ENCODE peak calls at places on chromosomes 13 and 19, in five cellular contexts. One of them, this sample, is unnamed.

GRCh38 chr13:106986687-106987434 is 418.9 kb upstream of the ARGLU1 start:
- DNase-seq in uterus: no peak
- DNase-seq in tibial nerve: no peak
- DNase-seq in heart left ventricle: no peak
- DNase-seq in GM12892: no peak
- DNase-seq in this sample: no peak

GRCh38 chr19:32104465-32105235 is 240.8 kb upstream of the ZNF507 start:
- DNase-seq in GM12892: no peak
- DNase-seq in tibial nerve: no peak
- DNase-seq in heart left ventricle: no peak
- DNase-seq in uterus: peak; percentile 39
- DNase-seq in this sample: no peak

GRCh38 chr19:13020002-13020414 is 24.7 kb downstream of the NFIX start:
- DNase-seq in GM12892: no peak
- DNase-seq in heart left ventricle: no peak
- DNase-seq in tibial nerve: no peak
- DNase-seq in uterus: no peak
- DNase-seq in this sample: no peak

GRCh38 chr19:13117176-13117771 is 734 bp upstream of the TRMT1 start:
- DNase-seq in uterus: no peak
- DNase-seq in GM12892: no peak
- DNase-seq in heart left ventricle: no peak
- DNase-seq in tibial nerve: no peak
- DNase-seq in this sample: no peak

GRCh38 chr13:44396963-44397580 is 23.4 kb downstream of the SERP2 start:
- DNase-seq in GM12892: no peak
- DNase-seq in tibial nerve: no peak
- DNase-seq in uterus: peak; percentile 61
- DNase-seq in heart left ventricle: peak; percentile 62
- DNase-seq in this sample: peak; percentile 76

GRCh38 chr19:7500811-7501450 is 12.1 kb upstream of the PEX11G start:
- DNase-seq in GM12892: no peak
- DNase-seq in tibial nerve: no peak
- DNase-seq in heart left ventricle: no peak
- DNase-seq in uterus: no peak
- DNase-seq in this sample: peak; percentile 79

GRCh38 chr19:4709440-4710280 is 14.0 kb downstream of the DPP9 start:
- DNase-seq in uterus: no peak
- DNase-seq in GM12892: no peak
- DNase-seq in heart left ventricle: no peak
- DNase-seq in tibial nerve: no peak
- DNase-seq in this sample: no peak

GRCh38 chr19:49766938-49767315 is at the start of gene AP2A1:
- DNase-seq in tibial nerve: no peak
- DNase-seq in GM12892: no peak
- DNase-seq in uterus: no peak
- DNase-seq in heart left ventricle: no peak
- DNase-seq in this sample: no peak

GRCh38 chr13:77918391-77919261 is at the start of gene EDNRB:
- DNase-seq in GM12892: peak; percentile 23
- DNase-seq in tibial nerve: peak; percentile 43
- DNase-seq in heart left ventricle: peak; percentile 56
- DNase-seq in uterus: peak; percentile 35
- DNase-seq in this sample: peak; percentile 19

GRCh38 chr13:99992912-99993311 is 11.3 kb downstream of the ZIC2 start:
- DNase-seq in tibial nerve: no peak
- DNase-seq in heart left ventricle: no peak
- DNase-seq in GM12892: no peak
- DNase-seq in uterus: no peak
- DNase-seq in this sample: no peak

GRCh38 chr19:29615891-29616425 is 9.9 kb downstream of the POP4 start:
- DNase-seq in GM12892: no peak
- DNase-seq in uterus: no peak
- DNase-seq in heart left ventricle: peak; percentile 19
- DNase-seq in tibial nerve: no peak
- DNase-seq in this sample: no peak

GRCh38 chr13:102951808-102952207 is 106.0 kb downstream of the ERCC5 start:
- DNase-seq in uterus: no peak
- DNase-seq in GM12892: no peak
- DNase-seq in heart left ventricle: peak; percentile 24
- DNase-seq in tibial nerve: no peak
- DNase-seq in this sample: no peak

GRCh38 chr13:99314640-99315176 is 7.5 kb upstream of the GPR183 start:
- DNase-seq in uterus: no peak
- DNase-seq in GM12892: no peak
- DNase-seq in heart left ventricle: no peak
- DNase-seq in tibial nerve: no peak
- DNase-seq in this sample: no peak

GRCh38 chr19:56670961-56671612 is 470 bp downstream of the ZNF835 start:
- DNase-seq in uterus: no peak
- DNase-seq in GM12892: no peak
- DNase-seq in heart left ventricle: peak; percentile 42
- DNase-seq in tibial nerve: no peak
- DNase-seq in this sample: no peak

GRCh38 chr19:12703056-12703455 is 6.6 kb upstream of the FBXW9 start:
- DNase-seq in tibial nerve: no peak
- DNase-seq in uterus: no peak
- DNase-seq in GM12892: no peak
- DNase-seq in heart left ventricle: no peak
- DNase-seq in this sample: peak; percentile 77

GRCh38 chr13:106118996-106119395 is 416.5 kb downstream of the EFNB2 start:
- DNase-seq in uterus: no peak
- DNase-seq in tibial nerve: no peak
- DNase-seq in GM12892: no peak
- DNase-seq in heart left ventricle: no peak
- DNase-seq in this sample: no peak

GRCh38 chr19:33622505-33622808 is 704 bp downstream of the CHST8 start:
- DNase-seq in GM12892: no peak
- DNase-seq in heart left ventricle: no peak
- DNase-seq in uterus: no peak
- DNase-seq in tibial nerve: no peak
- DNase-seq in this sample: no peak

GRCh38 chr19:47187797-47188196 is 43.2 kb downstream of the BBC3 start:
- DNase-seq in uterus: no peak
- DNase-seq in heart left ventricle: no peak
- DNase-seq in GM12892: no peak
- DNase-seq in tibial nerve: no peak
- DNase-seq in this sample: no peak

GRCh38 chr19:47187023-47187655 is 43.9 kb downstream of the BBC3 start:
- DNase-seq in GM12892: no peak
- DNase-seq in uterus: no peak
- DNase-seq in tibial nerve: no peak
- DNase-seq in heart left ventricle: no peak
- DNase-seq in this sample: no peak

GRCh38 chr19:47183579-47183978 is 47.4 kb downstream of the BBC3 start:
- DNase-seq in GM12892: no peak
- DNase-seq in tibial nerve: no peak
- DNase-seq in heart left ventricle: no peak
- DNase-seq in uterus: no peak
- DNase-seq in this sample: no peak

GRCh38 chr19:47188507-47189033 is 42.4 kb downstream of the BBC3 start:
- DNase-seq in tibial nerve: no peak
- DNase-seq in GM12892: no peak
- DNase-seq in heart left ventricle: no peak
- DNase-seq in uterus: no peak
- DNase-seq in this sample: no peak

GRCh38 chr19:47186337-47187022 is 44.5 kb downstream of the BBC3 start:
- DNase-seq in heart left ventricle: no peak
- DNase-seq in tibial nerve: no peak
- DNase-seq in uterus: no peak
- DNase-seq in GM12892: peak; percentile 53
- DNase-seq in this sample: no peak
- TF ChIP-seq POLR2A in heart left ventricle: no peak
- TF ChIP-seq POLR2A in tibial nerve: no peak
- TF ChIP-seq POLR2A in uterus: no peak
- TF ChIP-seq POLR2A in GM12892: peak; percentile 43
- TF ChIP-seq POLR2A in this sample: no peak

GRCh38 chr19:55024111-55024510 is 14.0 kb downstream of the GP6 start:
- DNase-seq in GM12892: no peak
- DNase-seq in tibial nerve: no peak
- DNase-seq in uterus: no peak
- DNase-seq in heart left ventricle: no peak
- DNase-seq in this sample: no peak

GRCh38 chr19:55032170-55032569 is 5.9 kb downstream of the GP6 start:
- DNase-seq in tibial nerve: no peak
- DNase-seq in uterus: no peak
- DNase-seq in heart left ventricle: no peak
- DNase-seq in GM12892: no peak
- DNase-seq in this sample: no peak

GRCh38 chr19:55027472-55028337 is 10.4 kb downstream of the GP6 start:
- DNase-seq in heart left ventricle: no peak
- DNase-seq in GM12892: no peak
- DNase-seq in tibial nerve: no peak
- DNase-seq in uterus: no peak
- DNase-seq in this sample: no peak

GRCh38 chr19:55031178-55031577 is 6.9 kb downstream of the GP6 start:
- DNase-seq in GM12892: no peak
- DNase-seq in tibial nerve: no peak
- DNase-seq in heart left ventricle: no peak
- DNase-seq in uterus: no peak
- DNase-seq in this sample: no peak

GRCh38 chr19:55028757-55029156 is 9.3 kb downstream of the GP6 start:
- DNase-seq in uterus: no peak
- DNase-seq in GM12892: no peak
- DNase-seq in tibial nerve: no peak
- DNase-seq in heart left ventricle: no peak
- DNase-seq in this sample: no peak
- TF ChIP-seq POLR2A in uterus: no peak
- TF ChIP-seq POLR2A in GM12892: no peak
- TF ChIP-seq POLR2A in tibial nerve: no peak
- TF ChIP-seq POLR2A in heart left ventricle: no peak
- TF ChIP-seq POLR2A in this sample: no peak

DNA sequence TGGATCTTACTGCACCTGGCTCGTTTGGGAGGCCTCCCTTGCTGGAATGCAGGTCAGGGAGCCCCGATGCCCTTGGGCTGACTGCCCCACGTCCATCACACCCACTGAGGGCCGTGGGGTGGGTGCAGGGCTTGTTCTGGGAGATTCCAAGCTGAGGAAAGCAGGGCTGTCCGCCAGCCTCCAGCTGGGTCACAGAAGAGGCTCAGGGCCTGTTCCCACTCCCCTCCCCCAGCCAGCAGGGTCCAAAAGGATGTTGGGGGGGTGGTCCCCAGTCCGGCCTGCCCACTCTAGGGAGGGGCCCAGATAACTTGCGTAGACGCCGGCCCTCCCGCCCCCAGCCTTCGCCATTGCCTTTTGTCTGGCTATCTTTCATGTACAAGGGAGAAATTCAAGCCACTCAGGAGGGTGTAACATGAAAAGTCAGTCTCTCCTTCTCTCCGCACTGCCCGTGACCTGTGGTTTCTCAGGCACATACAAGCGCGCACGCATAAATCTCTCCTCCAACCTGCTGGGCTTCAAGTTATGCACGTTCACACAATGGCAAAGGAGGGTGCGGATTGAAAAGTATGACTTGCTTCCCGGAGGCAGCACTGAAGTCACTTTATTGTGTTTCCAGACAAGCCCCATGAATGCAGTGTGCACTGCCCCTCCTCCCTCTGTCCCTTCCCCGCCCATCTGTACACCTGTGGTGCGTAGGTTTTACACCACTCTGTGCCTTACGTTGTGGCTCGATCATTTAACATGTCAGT is 20.2 kb downstream of the CARM1 start:
- DNase-seq in uterus: no peak
- DNase-seq in GM12892: no peak
- DNase-seq in tibial nerve: no peak
- DNase-seq in heart left ventricle: peak; percentile 54
- DNase-seq in this sample: no peak
- TF ChIP-seq POLR2A in uterus: peak; percentile 12
- TF ChIP-seq POLR2A in GM12892: no peak
- TF ChIP-seq POLR2A in tibial nerve: no peak
- TF ChIP-seq POLR2A in heart left ventricle: no peak
- TF ChIP-seq POLR2A in this sample: no peak

DNA sequence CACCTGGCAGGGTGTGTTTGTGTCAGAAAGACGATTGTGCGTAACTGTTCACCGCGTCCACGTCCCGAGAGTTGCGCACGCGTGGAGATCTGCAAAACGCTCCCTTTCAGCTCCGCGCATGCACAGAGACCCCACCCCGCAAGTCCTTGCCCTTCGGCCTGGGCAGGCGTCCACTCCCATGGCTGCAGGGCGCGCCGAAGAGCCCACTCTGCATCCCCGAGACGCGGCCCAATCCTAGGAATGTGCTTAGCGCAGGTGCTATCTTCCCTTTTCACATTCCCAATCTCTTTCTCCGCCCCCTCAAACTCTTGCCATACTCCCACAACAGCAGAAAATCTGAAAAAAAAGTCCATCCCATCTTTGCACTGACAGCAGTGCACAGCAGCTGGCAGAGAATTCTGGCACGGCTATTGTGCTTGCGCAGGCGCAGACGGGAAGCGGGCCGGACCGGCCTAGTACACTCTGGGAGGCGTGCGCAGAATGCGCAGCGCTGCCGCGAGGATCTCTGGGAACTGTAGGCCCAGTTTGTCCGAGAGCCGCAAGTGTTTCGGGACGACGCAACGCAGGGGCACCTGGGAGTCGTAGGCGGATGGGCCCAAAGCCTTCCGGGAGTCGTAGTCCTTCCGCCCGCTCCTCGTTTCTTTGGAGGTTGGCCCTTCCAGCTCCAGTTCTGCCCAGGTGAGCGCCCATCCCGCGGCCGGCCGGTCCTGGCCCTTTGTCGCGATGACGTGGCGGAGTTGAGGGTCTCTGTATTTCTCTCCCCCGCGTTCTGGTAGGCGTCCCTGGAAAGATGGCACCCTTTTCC is 23.1 kb downstream of the ZNF175 start:
- DNase-seq in GM12892: peak; percentile 95
- DNase-seq in heart left ventricle: peak; percentile 99
- DNase-seq in tibial nerve: peak; percentile 92
- DNase-seq in uterus: peak; percentile 99
- DNase-seq in this sample: peak; percentile 98
- TF ChIP-seq POLR2A in GM12892: peak; percentile 35
- TF ChIP-seq POLR2A in heart left ventricle: no peak
- TF ChIP-seq POLR2A in tibial nerve: no peak
- TF ChIP-seq POLR2A in uterus: no peak
- TF ChIP-seq POLR2A in this sample: peak; percentile 14

GRCh38 chr19:48445606-48446481 is at the start of gene GRWD1:
- DNase-seq in uterus: peak; percentile 90
- DNase-seq in tibial nerve: peak; percentile 88
- DNase-seq in GM12892: peak; percentile 95
- DNase-seq in heart left ventricle: peak; percentile 93
- DNase-seq in this sample: peak; percentile 95
- TF ChIP-seq POLR2A in uterus: peak; percentile 59
- TF ChIP-seq POLR2A in tibial nerve: peak; percentile 50
- TF ChIP-seq POLR2A in GM12892: peak; percentile 89
- TF ChIP-seq POLR2A in heart left ventricle: no peak
- TF ChIP-seq POLR2A in this sample: peak; percentile 61

GRCh38 chr19:51108066-51108804 is at the start of gene CTU1:
- DNase-seq in uterus: peak; percentile 98
- DNase-seq in heart left ventricle: peak; percentile 99
- DNase-seq in GM12892: peak; percentile 90
- DNase-seq in tibial nerve: peak; percentile 97
- DNase-seq in this sample: peak; percentile 99
- TF ChIP-seq POLR2A in uterus: peak; percentile 50
- TF ChIP-seq POLR2A in heart left ventricle: no peak
- TF ChIP-seq POLR2A in GM12892: peak; percentile 67
- TF ChIP-seq POLR2A in tibial nerve: peak; percentile 41
- TF ChIP-seq POLR2A in this sample: peak; percentile 85

GRCh38 chr19:45423589-45424190 is at the start of gene ERCC1:
- DNase-seq in tibial nerve: peak; percentile 91
- DNase-seq in heart left ventricle: peak; percentile 97
- DNase-seq in GM12892: peak; percentile 94
- DNase-seq in uterus: peak; percentile 93
- DNase-seq in this sample: peak; percentile 97
- TF ChIP-seq POLR2A in tibial nerve: peak; percentile 60
- TF ChIP-seq POLR2A in heart left ventricle: no peak
- TF ChIP-seq POLR2A in GM12892: peak; percentile 84
- TF ChIP-seq POLR2A in uterus: peak; percentile 53
- TF ChIP-seq POLR2A in this sample: peak; percentile 95